ENCODE peak calls at places on chromosomes 5 and 9, in eight cellular contexts. M is GM23338, Y is heart right ventricle, G is Karpas-422, S is fibroblast of lung, X is thoracic aorta, L is adrenal gland, Z is cardiac muscle cell. C is an unnamed sample. For H3K4me1 and H3K36me3, the result is how much of the 10 kb centered on the place peaks cover.

GRCh38 chr9:134983094-134983493 is 65.4 kb upstream of the FCN1 start:
- DNase-seq in M (peak), L (no peak), X (no peak), Y (peak), G (peak), S (no peak), Z (peak), C (no peak)

GRCh38 chr9:132200706-132201105 is 38.8 kb downstream of the NTNG2 start:
- DNase-seq in Z (no peak), G (no peak), X (no peak), M (no peak), Y (no peak), S (no peak), L (no peak), C (no peak)

GRCh38 chr5:135033026-135033861 is 784 bp downstream of the PITX1 start:
- DNase-seq in S (peak), Z (peak), X (no peak), G (peak), M (peak), L (peak), Y (no peak), C (peak)

GRCh38 chr9:132018957-132019405 is 60.7 kb downstream of the MED27 start:
- DNase-seq in S (peak), Z (no peak), G (no peak), L (peak), X (no peak), Y (no peak), M (no peak), C (no peak)

GRCh38 chr5:40308867-40309266 is 370.8 kb upstream of the PTGER4 start:
- DNase-seq in M (peak), G (no peak), S (no peak), Y (no peak), Z (no peak), L (no peak), X (no peak), C (no peak)

GRCh38 chr9:136225366-136225747 is 20.3 kb downstream of the QSOX2 start:
- DNase-seq in L (no peak), S (no peak), Z (no peak), Y (no peak), X (no peak), G (peak), M (no peak), C (no peak)

GRCh38 chr5:14357441-14357840 is 214.3 kb downstream of the TRIO start:
- DNase-seq in L (no peak), G (no peak), M (peak), S (no peak), Z (peak), X (no peak), Y (peak), C (no peak)

GRCh38 chr5:95673076-95673475 is 9.7 kb downstream of the SPATA9 start:
- DNase-seq in Z (no peak), X (no peak), M (no peak), S (peak), Y (no peak), G (no peak), L (peak), C (no peak)

GRCh38 chr9:129213551-129213950 is 35.5 kb upstream of the IER5L start:
- DNase-seq in Y (no peak), S (no peak), M (no peak), G (no peak), X (no peak), L (no peak), Z (no peak), C (no peak)

GRCh38 chr5:95808686-95809413 is 13.7 kb downstream of the GLRX start:
- DNase-seq in L (peak), M (no peak), Z (peak), Y (peak), S (no peak), G (peak), X (peak), C (no peak)

GRCh38 chr9:83060557-83060956 is 2.4 kb downstream of the RASEF start:
- DNase-seq in S (no peak), Y (no peak), M (no peak), X (no peak), G (peak), Z (no peak), L (no peak), C (peak)

GRCh38 chr5:178227929-178228328 is 4.7 kb downstream of the PHYKPL start:
- DNase-seq in L (no peak), Z (no peak), Y (no peak), G (no peak), S (no peak), M (no peak), X (no peak), C (no peak)

GRCh38 chr5:121500262-121500792 is 351.4 kb upstream of the FTMT start:
- DNase-seq in M (peak), G (no peak), Z (no peak), Y (no peak), L (no peak), S (no peak), X (no peak), C (no peak)

GRCh38 chr9:84710701-84711397 is 41.3 kb downstream of the NTRK2 start:
- DNase-seq in S (peak), G (no peak), Z (no peak), M (no peak), L (no peak), X (no peak), Y (no peak), C (no peak)

GRCh38 chr5:85278193-85278592 is 893.5 kb upstream of the EDIL3 start:
- DNase-seq in Z (no peak), S (no peak), Y (no peak), M (peak), G (no peak), L (no peak), X (no peak), C (no peak)

DNA sequence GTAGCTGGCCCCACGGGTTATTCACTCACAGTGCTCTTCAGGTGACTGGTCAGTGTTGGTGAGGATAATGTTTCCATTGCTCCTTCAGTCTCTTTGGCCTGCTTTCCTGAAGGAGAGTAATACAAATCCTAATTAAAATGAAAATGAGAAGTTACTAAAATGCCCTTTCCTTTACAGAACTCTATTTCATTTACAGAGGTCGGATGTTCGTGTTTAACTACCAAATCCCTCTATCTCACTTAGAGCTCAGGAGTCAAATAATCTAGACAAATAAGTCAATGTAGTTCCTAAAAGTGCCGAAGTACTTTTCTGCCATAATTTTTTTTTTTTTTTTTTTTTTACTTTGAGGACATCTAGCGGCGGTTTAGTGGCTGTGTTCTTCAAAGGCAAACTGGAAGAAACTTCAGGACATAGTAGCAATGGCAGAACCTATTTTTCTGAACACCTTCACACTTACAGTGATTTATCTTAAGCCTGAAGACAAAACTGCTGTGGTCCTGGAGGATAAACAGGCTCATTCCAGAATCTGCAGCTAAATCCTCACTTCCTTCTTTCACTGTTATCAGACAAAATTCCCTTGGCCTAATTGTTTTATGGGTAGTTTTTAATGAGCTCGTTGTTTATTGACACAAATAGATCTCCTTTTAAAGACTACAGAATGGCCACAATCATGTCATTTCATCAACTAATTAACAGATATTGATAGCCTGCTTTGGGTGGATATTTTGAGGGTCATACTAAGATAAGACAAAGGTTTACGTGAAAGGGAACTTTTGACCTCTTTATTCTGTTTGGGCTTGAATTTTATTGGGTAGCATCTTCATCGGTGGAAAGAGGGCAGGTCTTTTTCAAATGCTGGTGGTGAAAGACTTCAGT is 207.6 kb upstream of the DMRTA1 start:
- DNase-seq in L (no peak), G (peak), Z (peak), Y (no peak), S (peak), M (peak), X (no peak), C (peak)
- H3K4me1 ChIP-seq in L (under half), G (under half), Z (under half), Y (under half), S (under half), M (under half), X (under half), C (under half)

GRCh38 chr5:1343931-1344901 is 683 bp downstream of the CLPTM1L start:
- DNase-seq in X (no peak), L (no peak), Y (no peak), S (peak), M (peak), Z (peak), G (no peak), C (no peak)

GRCh38 chr5:1342268-1342667 is 2.6 kb downstream of the CLPTM1L start:
- DNase-seq in G (no peak), M (no peak), X (no peak), Z (no peak), Y (no peak), S (no peak), L (no peak), C (no peak)

GRCh38 chr5:1343315-1343751 is 1.6 kb downstream of the CLPTM1L start:
- DNase-seq in S (no peak), X (no peak), G (no peak), M (no peak), Y (no peak), Z (no peak), L (peak), C (no peak)

GRCh38 chr5:1338518-1339070 is 6.3 kb downstream of the CLPTM1L start:
- DNase-seq in X (no peak), S (no peak), Z (no peak), M (no peak), G (no peak), L (no peak), Y (no peak), C (no peak)

DNA sequence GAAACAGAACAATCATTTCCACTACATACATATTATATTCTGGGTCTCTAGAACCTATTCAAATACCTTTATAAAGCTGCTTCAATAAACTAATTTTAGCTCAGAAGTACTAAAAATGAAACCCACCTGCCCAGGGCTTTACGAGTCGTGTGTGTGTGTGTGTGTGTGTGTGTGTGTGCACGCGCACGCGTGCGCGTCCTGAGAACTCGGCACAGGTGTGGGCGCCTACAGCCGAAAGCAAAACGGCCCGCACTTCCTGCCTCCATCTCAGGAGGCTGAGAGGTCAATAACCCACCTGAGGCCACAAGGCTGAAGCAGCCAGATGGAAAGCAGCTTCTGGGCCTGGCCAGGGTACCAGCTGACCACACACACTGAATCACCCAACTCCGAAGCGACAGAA is 3.0 kb downstream of the CLPTM1L start:
- DNase-seq in X (no peak), M (no peak), S (no peak), L (no peak), G (no peak), Z (no peak), Y (no peak), C (no peak)
- H3K36me3 ChIP-seq in X (under half), M (under half), S (under half), L (under half), G (under half), Z (under half), Y (under half), C (under half)

GRCh38 chr9:127918201-127919107 is 1.6 kb upstream of the ST6GALNAC4 start:
- DNase-seq in Z (peak), S (no peak), M (peak), L (no peak), Y (peak), X (no peak), G (no peak), C (peak)
- H3K4me1 ChIP-seq in Z (under half), S (under half), M (under half), L (under half), Y (half or more), X (under half), G (under half), C (under half)

DNA sequence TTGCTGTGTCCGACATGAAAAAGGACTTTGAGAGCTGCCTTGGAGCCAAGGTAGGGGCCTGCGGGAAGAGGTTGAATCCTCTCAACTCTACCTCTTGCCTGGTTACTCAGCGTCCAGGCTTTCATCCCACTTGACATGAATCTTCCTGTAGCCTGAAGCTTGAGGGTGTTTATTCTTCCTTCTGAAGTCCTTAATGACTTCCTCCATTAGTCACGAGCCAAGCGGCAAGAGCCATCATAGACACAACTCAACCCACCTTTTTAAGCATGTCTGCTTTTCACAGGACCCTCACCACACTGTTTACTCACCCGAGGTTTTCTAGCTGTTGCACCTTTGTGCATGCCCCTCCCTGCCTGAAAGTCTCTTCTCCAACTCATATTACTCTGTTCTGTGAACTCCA is 40.2 kb downstream of the ACO1 start:
- DNase-seq in Y (no peak), X (no peak), M (no peak), Z (no peak), G (no peak), L (no peak), S (peak), C (no peak)
- H3K36me3 ChIP-seq in Y (under half), X (under half), M (under half), Z (under half), G (under half), L (under half), S (under half), C (under half)

DNA sequence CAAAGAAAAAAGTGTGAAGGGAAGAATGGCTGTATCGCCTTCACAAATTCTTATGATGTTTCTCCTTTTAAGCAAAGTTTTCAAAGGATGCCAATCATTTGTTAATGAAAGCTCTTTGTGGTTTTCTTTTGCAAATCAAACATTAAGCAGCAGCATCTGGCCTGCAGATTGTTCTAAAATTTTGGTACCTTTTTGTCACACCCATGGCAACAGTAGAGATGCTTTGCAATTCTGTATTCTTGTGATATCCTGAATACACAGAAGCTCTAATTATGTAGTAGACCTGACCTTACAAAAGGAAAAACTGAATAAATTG is 79.8 kb downstream of the CDO1 start:
- DNase-seq in G (peak), Z (no peak), X (no peak), L (no peak), Y (no peak), M (peak), S (no peak), C (no peak)
- H3K4me1 ChIP-seq in G (half or more), Z (under half), X (under half), L (under half), Y (under half), M (half or more), S (under half), C (under half)

DNA sequence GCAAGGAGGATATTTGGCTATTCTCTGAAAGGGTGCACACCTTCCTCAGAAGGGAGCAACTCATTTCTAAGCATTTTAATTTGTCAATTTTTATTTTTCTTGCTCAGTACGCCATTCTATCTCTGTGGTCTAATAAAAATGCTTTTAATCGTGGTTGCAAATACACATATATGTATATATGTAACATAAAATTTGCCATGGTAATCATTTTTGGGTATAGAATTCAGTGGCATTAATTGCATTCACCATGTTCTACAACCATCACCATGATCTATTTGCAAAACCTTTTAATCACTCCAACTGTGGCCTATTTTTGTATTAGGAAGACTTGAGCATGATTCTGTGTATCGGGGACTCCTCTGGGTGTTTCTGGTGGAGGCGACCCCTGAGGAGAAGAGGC is 187.0 kb downstream of the TENT4A start:
- DNase-seq in L (no peak), S (no peak), G (no peak), M (no peak), Y (no peak), Z (no peak), X (no peak), C (no peak)
- H3K36me3 ChIP-seq in L (under half), S (under half), G (under half), M (under half), Y (under half), Z (under half), X (under half), C (under half)

DNA sequence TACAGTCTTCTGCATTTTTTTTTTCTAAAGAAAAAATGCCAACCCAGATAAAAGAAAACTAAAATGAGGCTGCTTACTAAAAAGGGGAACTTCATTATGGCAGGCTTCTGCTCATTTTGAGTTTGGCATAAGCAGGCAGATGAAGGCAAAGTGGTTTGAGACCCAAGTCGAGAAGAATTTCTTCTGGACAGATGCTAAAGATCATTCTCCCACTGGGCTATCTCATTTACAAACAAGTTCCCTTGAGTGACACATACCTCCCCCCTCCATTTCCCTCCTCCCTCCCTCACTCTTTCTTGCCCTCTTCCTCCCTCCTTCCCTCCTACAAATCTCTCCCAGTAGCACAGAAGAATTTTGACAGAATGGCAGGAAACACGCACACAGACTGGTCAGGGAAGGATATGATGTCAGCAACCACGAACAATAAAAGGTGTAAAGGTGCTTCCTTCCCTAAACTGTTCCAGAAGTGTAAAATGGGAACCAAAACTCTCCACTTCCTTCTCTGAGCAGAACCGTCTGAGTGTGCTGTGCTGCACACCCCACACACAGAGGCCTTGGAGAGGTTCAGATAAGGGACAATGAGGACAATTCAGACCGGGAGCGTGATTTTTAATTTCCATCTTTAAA is 55.9 kb downstream of the MEF2C start:
- DNase-seq in S (peak), Z (peak), G (peak), M (peak), L (peak), X (no peak), Y (peak), C (no peak)
- H3K4me1 ChIP-seq in S (under half), Z (half or more), G (half or more), M (under half), L (under half), X (under half), Y (half or more), C (under half)

GRCh38 chr9:89038354-89039091 is 47.3 kb downstream of the S1PR3 start:
- DNase-seq in X (no peak), G (no peak), Y (no peak), M (no peak), S (peak), Z (no peak), L (peak), C (no peak)

GRCh38 chr9:89036862-89037261 is 45.6 kb downstream of the S1PR3 start:
- DNase-seq in S (no peak), M (no peak), X (no peak), L (no peak), Y (no peak), G (peak), Z (no peak), C (no peak)

GRCh38 chr9:89037891-89038290 is 46.6 kb downstream of the S1PR3 start:
- DNase-seq in S (no peak), G (no peak), M (no peak), Y (no peak), L (no peak), Z (no peak), X (no peak), C (no peak)

GRCh38 chr9:89036383-89036782 is 45.1 kb downstream of the S1PR3 start:
- DNase-seq in Y (no peak), X (no peak), Z (no peak), M (no peak), L (peak), G (no peak), S (no peak), C (no peak)

GRCh38 chr9:89037325-89037724 is 46.1 kb downstream of the S1PR3 start:
- DNase-seq in X (no peak), S (peak), L (no peak), Y (no peak), Z (no peak), G (no peak), M (no peak), C (no peak)
- H3K36me3 ChIP-seq in X (under half), S (under half), L (under half), Y (under half), Z (under half), G (under half), M (under half), C (under half)